ENCODE peak calls at places on chromosomes 12 and 14, in four cellular contexts. D is left lung, L is natural killer cell, Z is A549. J is an unnamed sample.

GRCh38 chr12:122894173-122895121 is 1.5 kb downstream of the VPS37B start:
- ATAC-seq in D (peak; percentile 43), L (no peak), Z (no peak), J (no peak)

GRCh38 chr12:80400591-80400991 is 43.4 kb upstream of the PTPRQ start:
- ATAC-seq in D (no peak), L (no peak), Z (no peak), J (peak; percentile 39)

GRCh38 chr12:51926718-51927117 is 19.4 kb downstream of the ACVRL1 start:
- ATAC-seq in D (peak; percentile 27), L (no peak), Z (peak; percentile 64), J (no peak)

GRCh38 chr12:130849561-130850417 is 10.7 kb upstream of the STX2 start:
- ATAC-seq in D (peak; percentile 59), L (no peak), Z (no peak), J (no peak)

GRCh38 chr14:54025661-54026060 is 69.0 kb upstream of the BMP4 start:
- ATAC-seq in D (peak; percentile 84), L (no peak), Z (peak; percentile 75), J (no peak)

GRCh38 chr14:77039285-77040058 is 11.0 kb upstream of the IRF2BPL start:
- ATAC-seq in D (peak; percentile 1), L (no peak), Z (peak; percentile 20), J (peak; percentile 31)

GRCh38 chr14:55581011-55581806 is 1.2 kb downstream of the KTN1 start:
- ATAC-seq in D (peak; percentile 29), L (peak; percentile 48), Z (peak; percentile 62), J (peak; percentile 53)

GRCh38 chr12:83432176-83432719 is 745.5 kb downstream of the TMTC2 start:
- ATAC-seq in D (no peak), L (no peak), Z (no peak), J (no peak)

GRCh38 chr14:31125231-31125630 is 82.4 kb downstream of the HECTD1 start:
- ATAC-seq in D (no peak), L (no peak), Z (no peak), J (no peak)

GRCh38 chr14:64508215-64508776 is 3.7 kb downstream of the ZBTB1 start:
- ATAC-seq in D (no peak), L (no peak), Z (no peak), J (no peak)

GRCh38 chr12:127893875-127894635 is 372.9 kb upstream of the TMEM132C start:
- ATAC-seq in D (no peak), L (no peak), Z (peak; percentile 30), J (no peak)

GRCh38 chr12:49961111-49961922 is at the start of gene AQP5:
- ATAC-seq in D (no peak), L (no peak), Z (no peak), J (peak; percentile 10)

GRCh38 chr14:50785506-50786063 is 45.4 kb downstream of the NIN start:
- ATAC-seq in D (no peak), L (peak; percentile 54), Z (no peak), J (peak; percentile 47)

GRCh38 chr14:49193365-49194050 is 392.7 kb downstream of the RPS29 start:
- ATAC-seq in D (no peak), L (no peak), Z (no peak), J (peak; percentile 98)

GRCh38 chr14:66709292-66709691 is 201.3 kb downstream of the GPHN start:
- ATAC-seq in D (no peak), L (no peak), Z (peak; percentile 52), J (no peak)

GRCh38 chr12:92118826-92119536 is 26.7 kb downstream of the BTG1 start:
- ATAC-seq in D (no peak), L (no peak), Z (no peak), J (no peak)

J was measured in stimulated activated memory B cell treated with anti-CD40 and anti-IgM and Interleukin-4, amounts not matched to agents 10 μg/mL and 1 μg/mL and 100 μg/mL, for 72 hours.